ENCODE peak calls at places on chromosome 5, in nine cellular contexts. Z is Right ventricle myocardium superior; I is A549; G is epithelial cell of esophagus; F is breast epithelium; N is HT1080; C is stimulated activated CD4-positive, alpha-beta T cell treated with anti-CD3 and anti-CD28 coated beads, Interleukin-12 subunit alpha, Interleukin-12 subunit beta, amount 100 ng/mL, for 4 hours; D is CD4-positive, alpha-beta T cell; M is activated gamma-delta T cell treated with Interleukin-2 at 50 U/mL for 16 hours. P is an unnamed sample.

GRCh38 chr5:154858972-154859950 is 834 bp downstream of the CNOT8 start:
- DNase-seq in Z (no peak), I (peak), G (peak), F (no peak), N (peak), C (no peak), D (no peak), M (no peak), P (peak)

GRCh38 chr5:3325206-3325605 is 270.4 kb upstream of the IRX1 start:
- DNase-seq in Z (no peak), I (no peak), G (peak), F (no peak), N (peak), C (no peak), D (no peak), M (no peak), P (no peak)

GRCh38 chr5:117054141-117054540 is 479.5 kb upstream of the SEMA6A start:
- DNase-seq in Z (no peak), I (no peak), G (no peak), F (no peak), N (no peak), C (no peak), D (no peak), M (no peak), P (no peak)

GRCh38 chr5:14267166-14267838 is 124.2 kb downstream of the TRIO start:
- DNase-seq in Z (no peak), I (peak), G (no peak), F (no peak), N (peak), C (no peak), D (no peak), M (no peak), P (no peak)

GRCh38 chr5:178182158-178182876 is 4.9 kb downstream of the GMCL2 start:
- DNase-seq in Z (no peak), I (no peak), G (no peak), F (no peak), N (no peak), C (no peak), D (no peak), M (no peak), P (no peak)

GRCh38 chr5:9194509-9194908 is 351.4 kb downstream of the SEMA5A start:
- DNase-seq in Z (no peak), I (no peak), G (peak), F (peak), N (no peak), C (no peak), D (no peak), M (no peak), P (no peak)

GRCh38 chr5:90386099-90386710 is 23.4 kb downstream of the CETN3 start:
- DNase-seq in Z (no peak), I (peak), G (peak), F (no peak), N (peak), C (no peak), D (no peak), M (no peak), P (peak)

GRCh38 chr5:159207222-159207615 is 2.1 kb downstream of the RNF145 start:
- DNase-seq in Z (no peak), I (no peak), G (no peak), F (no peak), N (no peak), C (no peak), D (no peak), M (no peak), P (no peak)

GRCh38 chr5:142320427-142320732 is 4.4 kb downstream of the SPRY4 start:
- DNase-seq in Z (no peak), I (no peak), G (no peak), F (no peak), N (no peak), C (no peak), D (no peak), M (no peak), P (no peak)

GRCh38 chr5:171386861-171387254 is 791 bp upstream of the NPM1 start:
- DNase-seq in Z (no peak), I (no peak), G (peak), F (no peak), N (no peak), C (no peak), D (no peak), M (no peak), P (no peak)

GRCh38 chr5:62489471-62489870 is 76.9 kb downstream of the IPO11 start:
- DNase-seq in Z (no peak), I (peak), G (no peak), F (no peak), N (no peak), C (no peak), D (no peak), M (no peak), P (peak)

GRCh38 chr5:148910686-148911361 is 84.4 kb downstream of the ADRB2 start:
- DNase-seq in Z (peak), I (peak), G (peak), F (no peak), N (peak), C (no peak), D (no peak), M (no peak), P (peak)

GRCh38 chr5:77867914-77868313 is 91.8 kb upstream of the TBCA start:
- DNase-seq in Z (no peak), I (no peak), G (no peak), F (no peak), N (no peak), C (no peak), D (no peak), M (no peak), P (no peak)

GRCh38 chr5:44887722-44888121 is 79.0 kb downstream of the MRPS30 start:
- DNase-seq in Z (no peak), I (no peak), G (no peak), F (no peak), N (no peak), C (no peak), D (no peak), M (no peak), P (no peak)

GRCh38 chr5:56244676-56245075 is 11.5 kb upstream of the ANKRD55 start:
- DNase-seq in Z (no peak), I (no peak), G (no peak), F (no peak), N (no peak), C (no peak), D (no peak), M (no peak), P (peak)

GRCh38 chr5:150065886-150066285 is 20.5 kb downstream of the CSF1R start:
- DNase-seq in Z (peak), I (no peak), G (no peak), F (no peak), N (peak), C (no peak), D (no peak), M (no peak), P (no peak)

GRCh38 chr5:103293099-103293498 is 34.5 kb downstream of the MACIR start:
- DNase-seq in Z (no peak), I (no peak), G (no peak), F (no peak), N (no peak), C (no peak), D (no peak), M (no peak), P (no peak)

P was measured in fibroblast of villous mesenchyme.